ENCODE peak calls at places on chromosomes 3 and 15, in nine cellular contexts. T is SJSA1; D is RPMI7951; Z is astrocyte; Y is hepatic stellate cell; K is HuH-7; J is nucleus accumbens; B is activated CD4-positive, alpha-beta T cell treated with anti-CD3 and anti-CD28 coated beads for 24 hours; O is natural killer cell treated with Interleukin-12 subunit alpha and Interleukin-12 subunit beta and Interleukin-15 and Interleukin-18, amount 100 ng/mL, for 72 hours. L is an unnamed sample.

GRCh38 chr3:142566096-142566495 is 12.4 kb downstream of the ATR start:
- DNase-seq in B (no peak), O (no peak), D (no peak), Z (no peak), J (no peak), K (no peak), T (no peak), Y (no peak), L (no peak)

GRCh38 chr15:66253643-66254363 is at the start of gene MEGF11:
- DNase-seq in Y (peak), O (no peak), K (peak), D (peak), J (no peak), Z (peak), B (no peak), T (peak), L (no peak)

GRCh38 chr3:115834068-115834467 is 210.8 kb downstream of the GAP43 start:
- DNase-seq in D (peak), B (no peak), O (no peak), Z (peak), K (no peak), J (no peak), T (no peak), Y (peak), L (peak)

GRCh38 chr3:54573922-54574321 is 353.9 kb downstream of the LRTM1 start:
- DNase-seq in D (no peak), K (no peak), Y (no peak), O (no peak), Z (no peak), T (no peak), J (no peak), B (no peak), L (no peak)

GRCh38 chr15:37017031-37017625 is 83.2 kb downstream of the MEIS2 start:
- DNase-seq in J (no peak), D (no peak), Y (no peak), K (no peak), B (no peak), Z (no peak), T (no peak), O (no peak), L (no peak)

GRCh38 chr3:33523093-33523667 is 83.0 kb upstream of the UBP1 start:
- DNase-seq in B (no peak), K (no peak), Z (no peak), O (no peak), D (no peak), J (no peak), Y (no peak), T (no peak), L (no peak)

GRCh38 chr15:80202641-80203360 is 49.2 kb downstream of the CTXND1 start:
- DNase-seq in B (no peak), D (no peak), K (no peak), Z (no peak), Y (no peak), J (no peak), O (no peak), T (no peak), L (no peak)

GRCh38 chr3:16199769-16200168 is 25.3 kb downstream of the GALNT15 start:
- DNase-seq in K (no peak), T (no peak), D (no peak), O (no peak), Y (no peak), B (no peak), J (no peak), Z (no peak), L (no peak)

GRCh38 chr15:66294157-66294931 is 976 bp downstream of the DIS3L start:
- DNase-seq in J (peak), D (peak), Y (peak), Z (peak), O (no peak), K (peak), T (peak), B (peak), L (peak)

GRCh38 chr3:159840900-159841299 is 147.7 kb upstream of the IL12A start:
- DNase-seq in K (no peak), O (no peak), T (no peak), J (no peak), Z (no peak), Y (no peak), D (no peak), B (no peak), L (no peak)

GRCh38 chr15:100350434-100351226 is 8.9 kb upstream of the ADAMTS17 start:
- DNase-seq in O (no peak), B (no peak), Z (peak), T (no peak), J (no peak), D (no peak), K (peak), Y (peak), L (no peak)

GRCh38 chr3:67383379-67383778 is 271.0 kb downstream of the SUCLG2 start:
- DNase-seq in Y (no peak), T (no peak), D (no peak), K (no peak), Z (no peak), J (no peak), O (no peak), B (no peak), L (no peak)

GRCh38 chr15:85030301-85031049 is 48.8 kb downstream of the PDE8A start:
- DNase-seq in T (peak), O (no peak), B (no peak), D (peak), Z (peak), K (no peak), Y (no peak), J (no peak), L (no peak)

GRCh38 chr3:128585189-128585588 is 65.4 kb downstream of the RPN1 start:
- DNase-seq in Y (no peak), Z (no peak), O (no peak), B (no peak), T (no peak), K (no peak), J (no peak), D (no peak), L (no peak)

GRCh38 chr3:177781686-177782161 is 584.4 kb upstream of the TBL1XR1 start:
- DNase-seq in D (peak), J (no peak), O (no peak), Z (peak), Y (peak), K (no peak), B (no peak), T (peak), L (no peak)

GRCh38 chr3:108511490-108511889 is 1.1 kb upstream of the MYH15 start:
- DNase-seq in T (no peak), O (no peak), K (no peak), D (no peak), Y (no peak), Z (no peak), J (no peak), B (no peak), L (no peak)

GRCh38 chr15:43799945-43800285 is at the start of gene SERINC4:
- DNase-seq in B (no peak), Y (no peak), Z (no peak), O (no peak), T (no peak), D (no peak), J (no peak), K (no peak), L (no peak)

GRCh38 chr15:35680951-35681350 is 135.0 kb upstream of the DPH6 start:
- DNase-seq in Z (no peak), K (no peak), O (no peak), B (no peak), D (no peak), J (no peak), T (no peak), Y (no peak), L (no peak)

GRCh38 chr3:30347679-30348216 is 258.7 kb upstream of the TGFBR2 start:
- DNase-seq in T (peak), K (no peak), J (no peak), D (peak), Y (peak), B (peak), O (no peak), Z (peak), L (peak)

GRCh38 chr3:112579697-112580096 is 17.9 kb downstream of the SLC35A5 start:
- DNase-seq in D (no peak), K (no peak), B (no peak), O (no peak), T (peak), J (no peak), Y (no peak), Z (peak), L (no peak)

GRCh38 chr3:112671930-112672715 is 31.2 kb upstream of the CCDC80 start:
- DNase-seq in T (peak), D (peak), Y (peak), B (no peak), Z (peak), O (no peak), J (no peak), K (no peak), L (peak)

GRCh38 chr15:85562824-85563223 is 182.4 kb downstream of the AKAP13 start:
- DNase-seq in B (no peak), D (no peak), K (no peak), O (no peak), J (no peak), Y (no peak), T (no peak), Z (no peak), L (no peak)

GRCh38 chr15:25796395-25796794 is 66.7 kb downstream of the ATP10A start:
- DNase-seq in T (no peak), J (no peak), Y (no peak), B (no peak), K (no peak), O (no peak), D (no peak), Z (no peak), L (no peak)

GRCh38 chr3:107235923-107236315 is 141.3 kb upstream of the CCDC54 start:
- DNase-seq in K (peak), T (peak), D (peak), Y (peak), J (no peak), O (no peak), B (peak), Z (peak), L (no peak)

GRCh38 chr3:112378989-112379692 is 46.2 kb downstream of the CD200 start:
- DNase-seq in K (no peak), J (no peak), T (no peak), Z (peak), Y (no peak), O (no peak), D (peak), B (no peak), L (no peak)

GRCh38 chr3:124928333-124929202 is 6.0 kb downstream of the MUC13 start:
- DNase-seq in J (no peak), T (peak), K (peak), D (peak), Y (no peak), Z (peak), B (peak), O (peak), L (peak)

GRCh38 chr15:33735637-33736247 is 232.6 kb upstream of the CHRM5 start:
- DNase-seq in O (no peak), D (peak), Y (no peak), Z (no peak), J (no peak), B (no peak), T (peak), K (peak), L (no peak)

GRCh38 chr3:114848643-114849350 is 298.3 kb downstream of the ZBTB20 start:
- DNase-seq in D (no peak), O (no peak), J (no peak), Z (no peak), B (no peak), Y (no peak), T (no peak), K (no peak), L (no peak)

GRCh38 chr3:43995929-43996378 is 245.7 kb upstream of the TOPAZ1 start:
- DNase-seq in K (no peak), T (no peak), Z (no peak), D (no peak), B (no peak), J (no peak), Y (peak), O (no peak), L (peak)

GRCh38 chr15:38662398-38662797 is 97.8 kb upstream of the RASGRP1 start:
- DNase-seq in Z (no peak), O (no peak), T (no peak), J (no peak), Y (no peak), D (no peak), B (no peak), K (no peak), L (no peak)

GRCh38 chr15:40782609-40783227 is 12.9 kb downstream of the C15orf62 start:
- DNase-seq in Y (no peak), T (no peak), K (peak), O (peak), J (no peak), D (peak), B (peak), Z (no peak), L (no peak)

GRCh38 chr15:65377105-65377975 is 462 bp downstream of the IGDCC3 start:
- DNase-seq in Y (peak), T (peak), B (no peak), K (peak), D (peak), J (no peak), O (no peak), Z (peak), L (no peak)

GRCh38 chr3:39447637-39448483 is 19.6 kb upstream of the MOBP start:
- DNase-seq in B (peak), T (peak), J (peak), Z (peak), O (peak), Y (peak), D (peak), K (peak), L (peak)

GRCh38 chr3:133441867-133442270 is 42.0 kb downstream of the BFSP2 start:
- DNase-seq in K (no peak), Y (no peak), Z (no peak), D (no peak), T (no peak), J (no peak), O (peak), B (no peak), L (no peak)

GRCh38 chr15:90609254-90610185 is 79.8 kb downstream of the CRTC3 start:
- DNase-seq in Y (no peak), K (peak), T (no peak), O (no peak), Z (no peak), J (no peak), B (no peak), D (no peak), L (no peak)

L was measured in HS-27A.